ENCODE peak calls at places on chromosomes 1 and 21, in six cellular contexts. One of them, this sample, is unnamed.

GRCh38 chr1:40825430-40825778 is 36.8 kb downstream of the CITED4 start:
- DNase-seq in SK-N-SH: no peak
- DNase-seq in GM12878: no peak
- DNase-seq in HepG2: no peak
- DNase-seq in A549: no peak
- DNase-seq in K562: no peak
- DNase-seq in this sample: no peak

GRCh38 chr1:230340778-230341546 is 85.2 kb downstream of the PGBD5 start:
- DNase-seq in K562: no peak
- DNase-seq in A549: no peak
- DNase-seq in GM12878: no peak
- DNase-seq in SK-N-SH: no peak
- DNase-seq in HepG2: no peak
- DNase-seq in this sample: no peak

GRCh38 chr1:8122477-8123407 is 96.6 kb upstream of the ERRFI1 start:
- DNase-seq in HepG2: no peak
- DNase-seq in SK-N-SH: no peak
- DNase-seq in A549: no peak
- DNase-seq in GM12878: no peak
- DNase-seq in K562: peak; percentile 92
- DNase-seq in this sample: peak; percentile 85

GRCh38 chr1:200784576-200784975 is 45.9 kb downstream of the CAMSAP2 start:
- DNase-seq in HepG2: no peak
- DNase-seq in A549: no peak
- DNase-seq in SK-N-SH: no peak
- DNase-seq in GM12878: no peak
- DNase-seq in K562: no peak
- DNase-seq in this sample: peak; percentile 79

GRCh38 chr1:203178083-203178482 is 2.5 kb upstream of the MYBPH start:
- DNase-seq in SK-N-SH: no peak
- DNase-seq in A549: peak; percentile 38
- DNase-seq in GM12878: no peak
- DNase-seq in K562: no peak
- DNase-seq in HepG2: peak; percentile 84
- DNase-seq in this sample: peak; percentile 20

GRCh38 chr1:12177156-12177998 is 10.6 kb downstream of the TNFRSF1B start:
- DNase-seq in SK-N-SH: no peak
- DNase-seq in K562: no peak
- DNase-seq in GM12878: no peak
- DNase-seq in A549: no peak
- DNase-seq in HepG2: no peak
- DNase-seq in this sample: no peak

GRCh38 chr21:36104306-36105300 is 30.3 kb upstream of the CBR3 start:
- DNase-seq in K562: peak; percentile 60
- DNase-seq in GM12878: no peak
- DNase-seq in HepG2: no peak
- DNase-seq in A549: no peak
- DNase-seq in SK-N-SH: peak; percentile 33
- DNase-seq in this sample: peak; percentile 26

GRCh38 chr1:160748877-160749269 is 9.8 kb downstream of the SLAMF7 start:
- DNase-seq in SK-N-SH: no peak
- DNase-seq in A549: peak; percentile 6
- DNase-seq in K562: no peak
- DNase-seq in HepG2: no peak
- DNase-seq in GM12878: no peak
- DNase-seq in this sample: no peak

GRCh38 chr21:34268493-34268892 is 95.3 kb upstream of the KCNE2 start:
- DNase-seq in HepG2: no peak
- DNase-seq in SK-N-SH: no peak
- DNase-seq in A549: no peak
- DNase-seq in GM12878: no peak
- DNase-seq in K562: no peak
- DNase-seq in this sample: no peak

GRCh38 chr1:101331794-101332193 is 95.0 kb downstream of the S1PR1 start:
- DNase-seq in SK-N-SH: no peak
- DNase-seq in A549: no peak
- DNase-seq in K562: no peak
- DNase-seq in GM12878: no peak
- DNase-seq in HepG2: no peak
- DNase-seq in this sample: no peak

GRCh38 chr1:91781371-91781825 is 104.6 kb downstream of the TGFBR3 start:
- DNase-seq in HepG2: no peak
- DNase-seq in GM12878: no peak
- DNase-seq in K562: no peak
- DNase-seq in A549: no peak
- DNase-seq in SK-N-SH: no peak
- DNase-seq in this sample: peak; percentile 93

GRCh38 chr1:98991127-98992003 is 13.3 kb downstream of the PLPPR5 start:
- DNase-seq in A549: no peak
- DNase-seq in SK-N-SH: no peak
- DNase-seq in GM12878: peak; percentile 1
- DNase-seq in HepG2: peak; percentile 21
- DNase-seq in K562: peak; percentile 3
- DNase-seq in this sample: peak; percentile 93

GRCh38 chr1:173302890-173303829 is 96.0 kb upstream of the TNFSF4 start:
- DNase-seq in HepG2: no peak
- DNase-seq in GM12878: no peak
- DNase-seq in A549: no peak
- DNase-seq in SK-N-SH: no peak
- DNase-seq in K562: peak; percentile 84
- DNase-seq in this sample: no peak

GRCh38 chr1:35253941-35254340 is 14.6 kb upstream of the ZMYM4 start:
- DNase-seq in A549: no peak
- DNase-seq in HepG2: no peak
- DNase-seq in SK-N-SH: no peak
- DNase-seq in GM12878: no peak
- DNase-seq in K562: no peak
- DNase-seq in this sample: no peak

GRCh38 chr1:181086926-181087325 is 1.6 kb upstream of the IER5 start:
- DNase-seq in SK-N-SH: no peak
- DNase-seq in A549: no peak
- DNase-seq in GM12878: no peak
- DNase-seq in K562: no peak
- DNase-seq in HepG2: no peak
- DNase-seq in this sample: peak; percentile 80

GRCh38 chr1:235366286-235366685 is 941 bp upstream of the TBCE start:
- DNase-seq in SK-N-SH: no peak
- DNase-seq in GM12878: no peak
- DNase-seq in K562: peak; percentile 62
- DNase-seq in A549: no peak
- DNase-seq in HepG2: no peak
- DNase-seq in this sample: no peak

GRCh38 chr1:57512386-57512785 is 88.5 kb upstream of the DAB1 start:
- DNase-seq in K562: no peak
- DNase-seq in HepG2: no peak
- DNase-seq in A549: no peak
- DNase-seq in GM12878: no peak
- DNase-seq in SK-N-SH: no peak
- DNase-seq in this sample: no peak

GRCh38 chr1:178724734-178725602 is at the start of gene RALGPS2:
- DNase-seq in K562: peak; percentile 84
- DNase-seq in HepG2: peak; percentile 58
- DNase-seq in SK-N-SH: peak; percentile 96
- DNase-seq in A549: peak; percentile 57
- DNase-seq in GM12878: no peak
- DNase-seq in this sample: peak; percentile 67

GRCh38 chr1:151918156-151918555 is 8.8 kb upstream of the THEM4 start:
- DNase-seq in SK-N-SH: no peak
- DNase-seq in HepG2: no peak
- DNase-seq in A549: no peak
- DNase-seq in GM12878: no peak
- DNase-seq in K562: no peak
- DNase-seq in this sample: no peak

GRCh38 chr1:46550751-46551231 is 656 bp downstream of the KNCN start:
- DNase-seq in HepG2: no peak
- DNase-seq in GM12878: no peak
- DNase-seq in SK-N-SH: no peak
- DNase-seq in K562: no peak
- DNase-seq in A549: no peak
- DNase-seq in this sample: no peak

GRCh38 chr1:113747376-113747775 is 11.9 kb downstream of the PHTF1 start:
- DNase-seq in GM12878: no peak
- DNase-seq in HepG2: no peak
- DNase-seq in K562: no peak
- DNase-seq in A549: no peak
- DNase-seq in SK-N-SH: no peak
- DNase-seq in this sample: peak; percentile 36

GRCh38 chr1:37666241-37666867 is 26.0 kb upstream of the CDCA8 start:
- DNase-seq in SK-N-SH: no peak
- DNase-seq in A549: no peak
- DNase-seq in K562: no peak
- DNase-seq in GM12878: no peak
- DNase-seq in HepG2: no peak
- DNase-seq in this sample: no peak

GRCh38 chr1:115522386-115522785 is 119.4 kb upstream of the VANGL1 start:
- DNase-seq in SK-N-SH: no peak
- DNase-seq in K562: no peak
- DNase-seq in A549: no peak
- DNase-seq in HepG2: no peak
- DNase-seq in GM12878: no peak
- DNase-seq in this sample: no peak

GRCh38 chr1:163258181-163258580 is 55.5 kb upstream of the RGS5 start:
- DNase-seq in HepG2: no peak
- DNase-seq in A549: no peak
- DNase-seq in SK-N-SH: no peak
- DNase-seq in GM12878: no peak
- DNase-seq in K562: no peak
- DNase-seq in this sample: peak; percentile 30

GRCh38 chr1:185837711-185838110 is 103.5 kb downstream of the HMCN1 start:
- DNase-seq in K562: no peak
- DNase-seq in HepG2: no peak
- DNase-seq in SK-N-SH: no peak
- DNase-seq in A549: no peak
- DNase-seq in GM12878: no peak
- DNase-seq in this sample: peak; percentile 37

GRCh38 chr1:246617156-246617555 is 50.9 kb downstream of the CNST start:
- DNase-seq in A549: no peak
- DNase-seq in HepG2: no peak
- DNase-seq in K562: no peak
- DNase-seq in GM12878: no peak
- DNase-seq in SK-N-SH: no peak
- DNase-seq in this sample: peak; percentile 20

GRCh38 chr1:22570140-22570909 is 7.0 kb downstream of the EPHA8 start:
- DNase-seq in K562: no peak
- DNase-seq in HepG2: no peak
- DNase-seq in GM12878: no peak
- DNase-seq in A549: no peak
- DNase-seq in SK-N-SH: peak; percentile 86
- DNase-seq in this sample: no peak

GRCh38 chr1:28259935-28260802 is 851 bp downstream of the SESN2 start:
- DNase-seq in K562: peak; percentile 77
- DNase-seq in HepG2: no peak
- DNase-seq in A549: peak; percentile 22
- DNase-seq in GM12878: no peak
- DNase-seq in SK-N-SH: peak; percentile 81
- DNase-seq in this sample: peak; percentile 88
- TF ChIP-seq SMC3 in K562: no peak
- TF ChIP-seq SMC3 in HepG2: no peak
- TF ChIP-seq SMC3 in A549: no peak
- TF ChIP-seq SMC3 in GM12878: no peak
- TF ChIP-seq SMC3 in SK-N-SH: no peak
- TF ChIP-seq SMC3 in this sample: no peak

GRCh38 chr1:156706647-156707008 is 1.2 kb upstream of the CRABP2 start:
- DNase-seq in HepG2: no peak
- DNase-seq in A549: no peak
- DNase-seq in SK-N-SH: no peak
- DNase-seq in K562: peak; percentile 33
- DNase-seq in GM12878: no peak
- DNase-seq in this sample: no peak
- TF ChIP-seq SMC3 in HepG2: no peak
- TF ChIP-seq SMC3 in A549: no peak
- TF ChIP-seq SMC3 in SK-N-SH: no peak
- TF ChIP-seq SMC3 in K562: no peak
- TF ChIP-seq SMC3 in GM12878: no peak
- TF ChIP-seq SMC3 in this sample: no peak

GRCh38 chr1:15331673-15332072 is 78.0 kb upstream of the EFHD2 start:
- DNase-seq in HepG2: no peak
- DNase-seq in SK-N-SH: no peak
- DNase-seq in K562: no peak
- DNase-seq in GM12878: no peak
- DNase-seq in A549: no peak
- DNase-seq in this sample: no peak

GRCh38 chr1:15331180-15331579 is 78.5 kb upstream of the EFHD2 start:
- DNase-seq in SK-N-SH: no peak
- DNase-seq in A549: no peak
- DNase-seq in K562: no peak
- DNase-seq in GM12878: no peak
- DNase-seq in HepG2: no peak
- DNase-seq in this sample: no peak

GRCh38 chr1:15328785-15329480 is 80.8 kb upstream of the EFHD2 start:
- DNase-seq in A549: no peak
- DNase-seq in SK-N-SH: peak; percentile 37
- DNase-seq in HepG2: no peak
- DNase-seq in GM12878: no peak
- DNase-seq in K562: peak; percentile 79
- DNase-seq in this sample: peak; percentile 64

GRCh38 chr1:15329481-15329815 is 80.2 kb upstream of the EFHD2 start:
- DNase-seq in GM12878: no peak
- DNase-seq in HepG2: no peak
- DNase-seq in A549: no peak
- DNase-seq in K562: no peak
- DNase-seq in SK-N-SH: no peak
- DNase-seq in this sample: no peak

DNA sequence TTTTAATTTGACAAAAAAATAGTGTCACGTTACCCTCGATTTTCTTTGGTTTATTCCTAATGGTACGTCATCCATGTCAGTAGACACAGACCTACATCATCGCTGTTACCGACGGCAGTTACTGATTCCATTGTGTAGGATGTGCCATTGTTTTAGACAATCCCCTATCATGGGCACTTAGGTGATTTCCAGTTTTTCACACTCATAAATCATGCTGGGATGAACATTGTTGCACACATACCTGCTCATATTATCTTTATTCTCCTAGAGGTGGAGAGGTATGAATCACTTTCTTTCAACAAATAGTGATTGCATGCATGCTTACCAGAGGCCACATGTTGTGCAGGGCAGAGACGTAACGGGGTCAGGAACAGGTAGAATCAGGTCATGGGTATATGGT is 79.7 kb upstream of the EFHD2 start:
- DNase-seq in GM12878: no peak
- DNase-seq in A549: no peak
- DNase-seq in HepG2: no peak
- DNase-seq in K562: no peak
- DNase-seq in SK-N-SH: no peak
- DNase-seq in this sample: no peak
- TF ChIP-seq SMC3 in GM12878: no peak
- TF ChIP-seq SMC3 in A549: no peak
- TF ChIP-seq SMC3 in HepG2: no peak
- TF ChIP-seq SMC3 in K562: no peak
- TF ChIP-seq SMC3 in SK-N-SH: no peak
- TF ChIP-seq SMC3 in this sample: no peak

DNA sequence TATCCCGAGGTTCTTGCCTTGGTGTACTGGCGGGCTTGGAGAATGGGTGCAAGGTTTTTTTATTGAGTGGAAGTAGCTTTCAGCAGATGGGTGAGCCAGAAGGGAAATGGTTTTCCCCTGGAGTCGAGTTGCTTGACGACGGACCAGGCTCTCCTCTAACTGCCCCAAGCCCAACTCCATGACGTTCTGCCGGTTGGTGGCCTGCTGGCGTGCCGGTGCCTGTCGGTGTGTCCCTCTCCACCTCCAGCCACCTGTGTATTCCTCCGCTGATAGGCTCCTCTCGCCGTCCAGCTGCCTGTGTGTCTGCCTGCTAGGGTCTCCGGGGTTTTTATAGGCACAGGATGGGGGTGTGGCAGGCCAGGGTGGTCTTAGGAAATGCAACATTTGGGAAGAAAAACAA is 34.3 kb upstream of the PTGFRN start:
- DNase-seq in A549: no peak
- DNase-seq in K562: no peak
- DNase-seq in SK-N-SH: no peak
- DNase-seq in GM12878: no peak
- DNase-seq in HepG2: no peak
- DNase-seq in this sample: no peak
- TF ChIP-seq SMC3 in A549: no peak
- TF ChIP-seq SMC3 in K562: no peak
- TF ChIP-seq SMC3 in SK-N-SH: no peak
- TF ChIP-seq SMC3 in GM12878: no peak
- TF ChIP-seq SMC3 in HepG2: no peak
- TF ChIP-seq SMC3 in this sample: no peak